ENCODE peak calls at places on chromosomes 16 and 17, in six cellular contexts. B is neural progenitor cell; T is stimulated activated CD4-positive, alpha-beta T cell treated with anti-CD3 and anti-CD28 coated beads, Interleukin-15, amount 100 ng/mL, for 48 hours; V is RPMI7951; S is EL; P is activated CD4-positive, alpha-beta T cell treated with anti-CD3 and anti-CD28 coated beads for 48 hours. L is an unnamed sample.

GRCh38 chr16:89949121-89949742 is 677 bp downstream of the DEF8 start:
- DNase-seq in V (no peak), B (no peak), P (no peak), T (no peak), S (no peak), L (no peak)

GRCh38 chr17:7220593-7221280 is 999 bp downstream of the ACADVL start:
- DNase-seq in V (peak; percentile 47), S (peak; percentile 68), B (peak; percentile 54), P (peak; percentile 79), T (no peak), L (no peak)

GRCh38 chr17:15109608-15110007 is 155.5 kb downstream of the PMP22 start:
- DNase-seq in V (no peak), B (peak; percentile 41), S (no peak), T (no peak), P (no peak), L (no peak)

GRCh38 chr16:29820271-29820701 is at the start of gene MVP:
- DNase-seq in P (peak; percentile 72), B (no peak), V (peak; percentile 73), S (peak; percentile 74), T (no peak), L (no peak)

GRCh38 chr16:24855678-24856077 is 9.9 kb downstream of the SLC5A11 start:
- DNase-seq in P (no peak), T (no peak), B (no peak), V (peak; percentile 6), S (no peak), L (no peak)

GRCh38 chr17:79875511-79875910 is 36.3 kb upstream of the CBX4 start:
- DNase-seq in S (no peak), T (no peak), B (no peak), V (no peak), P (no peak), L (no peak)

GRCh38 chr17:79053251-79053925 is 21.2 kb upstream of the ENGASE start:
- DNase-seq in B (no peak), S (peak; percentile 60), T (no peak), P (no peak), V (peak; percentile 87), L (no peak)

GRCh38 chr16:3046506-3047386 is at the start of gene MMP25:
- DNase-seq in P (no peak), T (no peak), V (no peak), B (peak; percentile 61), S (no peak), L (no peak)

GRCh38 chr16:1295465-1295864 is 14.0 kb upstream of the UBE2I start:
- DNase-seq in V (no peak), B (no peak), T (no peak), S (no peak), P (no peak), L (no peak)

GRCh38 chr17:58229384-58229783 is 9.0 kb upstream of the LPO start:
- DNase-seq in T (no peak), B (no peak), V (no peak), P (no peak), S (no peak), L (no peak)

GRCh38 chr16:89185062-89185751 is 13.7 kb downstream of the CDH15 start:
- DNase-seq in T (no peak), S (no peak), P (peak; percentile 53), B (no peak), V (no peak), L (no peak)

GRCh38 chr17:50501054-50501453 is 7.2 kb upstream of the MYCBPAP start:
- DNase-seq in B (no peak), P (peak; percentile 52), T (no peak), S (peak; percentile 41), V (peak; percentile 27), L (no peak)

GRCh38 chr16:50761276-50761675 is 19.4 kb downstream of the CYLD start:
- DNase-seq in T (no peak), S (no peak), B (no peak), V (no peak), P (no peak), L (no peak)

GRCh38 chr17:74282587-74283370 is 8.7 kb downstream of the DNAI2 start:
- DNase-seq in T (peak; percentile 56), V (peak; percentile 32), S (no peak), P (peak; percentile 78), B (no peak), L (no peak)

GRCh38 chr17:67549787-67550186 is 167.9 kb upstream of the NOL11 start:
- DNase-seq in T (no peak), V (no peak), S (no peak), B (no peak), P (no peak), L (no peak)

GRCh38 chr16:3088925-3089716 is 10.0 kb downstream of the ZSCAN10 start:
- DNase-seq in P (no peak), T (no peak), S (no peak), B (no peak), V (no peak), L (no peak)

GRCh38 chr16:68782198-68783174 is 45.4 kb downstream of the CDH1 start:
- DNase-seq in B (no peak), P (no peak), S (no peak), T (no peak), V (no peak), L (peak; percentile 15)

GRCh38 chr16:17526956-17527355 is 56.2 kb upstream of the XYLT1 start:
- DNase-seq in B (no peak), S (no peak), P (no peak), V (no peak), T (no peak), L (no peak)

GRCh38 chr16:983044-984030 is 1.8 kb downstream of the SOX8 start:
- DNase-seq in B (peak; percentile 69), T (no peak), V (no peak), P (no peak), S (no peak), L (no peak)

GRCh38 chr16:67846320-67847063 is at the start of gene NUTF2:
- DNase-seq in S (peak; percentile 96), B (peak; percentile 99), V (peak; percentile 93), T (peak; percentile 92), P (peak; percentile 98), L (peak; percentile 53)

GRCh38 chr16:18782697-18783429 is 7.3 kb downstream of the RPS15A start:
- DNase-seq in V (no peak), T (no peak), B (no peak), P (peak; percentile 37), S (no peak), L (no peak)

GRCh38 chr16:83738926-83739503 is 68.8 kb upstream of the HSBP1 start:
- DNase-seq in V (peak; percentile 56), T (no peak), P (no peak), B (no peak), S (no peak), L (no peak)

GRCh38 chr17:80663783-80664206 is 119.2 kb downstream of the RPTOR start:
- DNase-seq in V (no peak), B (no peak), P (peak; percentile 67), T (peak; percentile 24), S (no peak), L (no peak)

GRCh38 chr17:55114283-55114682 is 145.7 kb downstream of the STXBP4 start:
- DNase-seq in V (no peak), B (no peak), S (no peak), P (no peak), T (no peak), L (no peak)

GRCh38 chr16:56632160-56632847 is at the start of gene MT1M:
- DNase-seq in V (peak; percentile 26), B (peak; percentile 66), P (no peak), T (no peak), S (peak; percentile 28), L (no peak)

GRCh38 chr17:29148257-29148789 is 31.9 kb downstream of the MYO18A start:
- DNase-seq in S (no peak), B (peak; percentile 33), P (no peak), V (no peak), T (no peak), L (no peak)